ENCODE peak calls at places on chromosomes 5 and 9, in seven cellular contexts. S, K, E, C, H, T and G are unnamed samples.

GRCh38 chr5:154712518-154713437 is 42.4 kb upstream of the LARP1 start:
- DNase-seq in S (no peak), K (no peak), E (no peak), C (no peak), H (peak), T (no peak), G (peak)

GRCh38 chr5:150176745-150177485 is 10.3 kb downstream of the CDX1 start:
- DNase-seq in S (no peak), K (no peak), E (no peak), C (no peak), H (no peak), T (no peak), G (no peak)

GRCh38 chr9:78567693-78568092 is 270.8 kb downstream of the PSAT1 start:
- DNase-seq in S (no peak), K (no peak), E (no peak), C (no peak), H (no peak), T (no peak), G (no peak)

GRCh38 chr9:98049668-98050067 is 6.9 kb upstream of the NANS start:
- DNase-seq in S (no peak), K (no peak), E (no peak), C (no peak), H (no peak), T (no peak), G (no peak)

GRCh38 chr5:43563321-43563720 is 6.4 kb upstream of the PAIP1 start:
- DNase-seq in S (no peak), K (no peak), E (no peak), C (no peak), H (no peak), T (no peak), G (no peak)

GRCh38 chr5:66805514-66806430 is 209.6 kb downstream of the MAST4 start:
- DNase-seq in S (no peak), K (no peak), E (no peak), C (no peak), H (no peak), T (no peak), G (no peak)

GRCh38 chr5:120152472-120152871 is 311.6 kb upstream of the PRR16 start:
- DNase-seq in S (no peak), K (no peak), E (no peak), C (no peak), H (no peak), T (no peak), G (peak)

GRCh38 chr9:135961811-135962695 is 880 bp upstream of the UBAC1 start:
- DNase-seq in S (no peak), K (no peak), E (no peak), C (no peak), H (no peak), T (no peak), G (no peak)

GRCh38 chr5:94785111-94785510 is 166.6 kb downstream of the SLF1 start:
- DNase-seq in S (peak), K (no peak), E (no peak), C (no peak), H (no peak), T (no peak), G (no peak)

GRCh38 chr9:89532478-89532877 is 34.6 kb upstream of the SEMA4D start:
- DNase-seq in S (no peak), K (no peak), E (peak), C (no peak), H (no peak), T (no peak), G (no peak)

GRCh38 chr9:106920701-106921283 is 57.8 kb downstream of the ZNF462 start:
- DNase-seq in S (no peak), K (no peak), E (no peak), C (no peak), H (peak), T (peak), G (no peak)

GRCh38 chr9:100196215-100196614 is 97.2 kb downstream of the INVS start:
- DNase-seq in S (no peak), K (no peak), E (no peak), C (no peak), H (no peak), T (no peak), G (no peak)

GRCh38 chr9:91546574-91546973 is 122.9 kb upstream of the NFIL3 start:
- DNase-seq in S (no peak), K (no peak), E (no peak), C (no peak), H (no peak), T (no peak), G (peak)

GRCh38 chr5:135055385-135055784 is 21.4 kb upstream of the PITX1 start:
- DNase-seq in S (no peak), K (no peak), E (no peak), C (peak), H (no peak), T (no peak), G (no peak)

GRCh38 chr5:166164211-166164610 is 2127.2 kb upstream of the WWC1 start:
- DNase-seq in S (no peak), K (no peak), E (no peak), C (no peak), H (no peak), T (no peak), G (no peak)

GRCh38 chr5:159273923-159274322 is 10.8 kb downstream of the UBLCP1 start:
- DNase-seq in S (no peak), K (no peak), E (no peak), C (no peak), H (no peak), T (no peak), G (no peak)

GRCh38 chr5:103668281-103668680 is 105.7 kb upstream of the NUDT12 start:
- DNase-seq in S (no peak), K (no peak), E (no peak), C (no peak), H (no peak), T (no peak), G (no peak)

GRCh38 chr5:150045512-150045911 is 40.8 kb downstream of the CSF1R start:
- DNase-seq in S (no peak), K (no peak), E (no peak), C (no peak), H (no peak), T (no peak), G (no peak)

GRCh38 chr9:131279927-131280530 is 3.7 kb upstream of the FAM78A start:
- DNase-seq in S (no peak), K (no peak), E (no peak), C (no peak), H (no peak), T (no peak), G (no peak)

GRCh38 chr5:592158-592557 is 20.0 kb upstream of the CEP72 start:
- DNase-seq in S (no peak), K (no peak), E (no peak), C (no peak), H (no peak), T (no peak), G (no peak)